ENCODE peak calls at places on chromosomes 6 and 20, in four cellular contexts. One of them, this sample, is unnamed. For H3K9me3 and H3K4me1, the result is how much of the 10 kb centered on the place peaks cover.

GRCh38 chr20:7085448-7085847 is 318.0 kb downstream of the BMP2 start:
- DNase-seq in MM.1S: no peak
- DNase-seq in CD8-positive, alpha-beta memory T cell: no peak
- DNase-seq in neuronal stem cell: no peak
- DNase-seq in this sample: no peak

GRCh38 chr6:162683135-162683534 is 44.4 kb downstream of the PRKN start:
- DNase-seq in CD8-positive, alpha-beta memory T cell: no peak
- DNase-seq in neuronal stem cell: no peak
- DNase-seq in MM.1S: no peak
- DNase-seq in this sample: no peak

GRCh38 chr20:46199198-46199597 is 81.1 kb downstream of the CD40 start:
- DNase-seq in CD8-positive, alpha-beta memory T cell: no peak
- DNase-seq in MM.1S: no peak
- DNase-seq in neuronal stem cell: peak
- DNase-seq in this sample: no peak

GRCh38 chr6:73694711-73695411 is 1.1 kb upstream of the CD109 start:
- DNase-seq in CD8-positive, alpha-beta memory T cell: no peak
- DNase-seq in MM.1S: no peak
- DNase-seq in neuronal stem cell: no peak
- DNase-seq in this sample: no peak

GRCh38 chr6:154002894-154003293 is 36.1 kb upstream of the OPRM1 start:
- DNase-seq in neuronal stem cell: no peak
- DNase-seq in MM.1S: no peak
- DNase-seq in CD8-positive, alpha-beta memory T cell: no peak
- DNase-seq in this sample: no peak

GRCh38 chr20:32634041-32634805 is 39.5 kb downstream of the C20orf203 start:
- DNase-seq in CD8-positive, alpha-beta memory T cell: no peak
- DNase-seq in MM.1S: no peak
- DNase-seq in neuronal stem cell: no peak
- DNase-seq in this sample: no peak

GRCh38 chr6:113802779-113803178 is 54.4 kb upstream of the MARCKS start:
- DNase-seq in CD8-positive, alpha-beta memory T cell: no peak
- DNase-seq in MM.1S: no peak
- DNase-seq in neuronal stem cell: no peak
- DNase-seq in this sample: no peak

GRCh38 chr20:14830466-14830865 is 493.1 kb upstream of the FLRT3 start:
- DNase-seq in neuronal stem cell: no peak
- DNase-seq in CD8-positive, alpha-beta memory T cell: no peak
- DNase-seq in MM.1S: no peak
- DNase-seq in this sample: no peak

GRCh38 chr20:33679758-33680485 is 5.7 kb upstream of the NECAB3 start:
- DNase-seq in neuronal stem cell: no peak
- DNase-seq in CD8-positive, alpha-beta memory T cell: peak
- DNase-seq in MM.1S: no peak
- DNase-seq in this sample: no peak

GRCh38 chr6:137549106-137549505 is 54.9 kb upstream of the OLIG3 start:
- DNase-seq in neuronal stem cell: no peak
- DNase-seq in CD8-positive, alpha-beta memory T cell: no peak
- DNase-seq in MM.1S: no peak
- DNase-seq in this sample: no peak

GRCh38 chr6:143609501-143609900 is 68.3 kb upstream of the PHACTR2 start:
- DNase-seq in neuronal stem cell: no peak
- DNase-seq in CD8-positive, alpha-beta memory T cell: no peak
- DNase-seq in MM.1S: no peak
- DNase-seq in this sample: no peak

GRCh38 chr6:143007626-143008025 is 53.1 kb upstream of the AIG1 start:
- DNase-seq in neuronal stem cell: no peak
- DNase-seq in MM.1S: no peak
- DNase-seq in CD8-positive, alpha-beta memory T cell: no peak
- DNase-seq in this sample: no peak

GRCh38 chr6:26043389-26044139 is 43.7 kb upstream of the HFE start:
- DNase-seq in CD8-positive, alpha-beta memory T cell: peak
- DNase-seq in MM.1S: peak
- DNase-seq in neuronal stem cell: peak
- DNase-seq in this sample: peak

GRCh38 chr20:61518424-61518951 is 266.4 kb downstream of the CDH4 start:
- DNase-seq in MM.1S: no peak
- DNase-seq in neuronal stem cell: no peak
- DNase-seq in CD8-positive, alpha-beta memory T cell: no peak
- DNase-seq in this sample: no peak

GRCh38 chr20:4113996-4114603 is 98.7 kb upstream of the RNF24 start:
- DNase-seq in neuronal stem cell: no peak
- DNase-seq in MM.1S: no peak
- DNase-seq in CD8-positive, alpha-beta memory T cell: no peak
- DNase-seq in this sample: no peak

GRCh38 chr20:1204547-1204946 is 1.3 kb downstream of the C20orf202 start:
- DNase-seq in MM.1S: no peak
- DNase-seq in neuronal stem cell: no peak
- DNase-seq in CD8-positive, alpha-beta memory T cell: no peak
- DNase-seq in this sample: peak

GRCh38 chr20:19890358-19891117 is 126.6 kb upstream of the NAA20 start:
- DNase-seq in MM.1S: no peak
- DNase-seq in neuronal stem cell: no peak
- DNase-seq in CD8-positive, alpha-beta memory T cell: no peak
- DNase-seq in this sample: no peak
- H3K27ac ChIP-seq in MM.1S: no peak
- H3K27ac ChIP-seq in neuronal stem cell: no peak
- H3K27ac ChIP-seq in CD8-positive, alpha-beta memory T cell: no peak
- H3K27ac ChIP-seq in this sample: peak

DNA sequence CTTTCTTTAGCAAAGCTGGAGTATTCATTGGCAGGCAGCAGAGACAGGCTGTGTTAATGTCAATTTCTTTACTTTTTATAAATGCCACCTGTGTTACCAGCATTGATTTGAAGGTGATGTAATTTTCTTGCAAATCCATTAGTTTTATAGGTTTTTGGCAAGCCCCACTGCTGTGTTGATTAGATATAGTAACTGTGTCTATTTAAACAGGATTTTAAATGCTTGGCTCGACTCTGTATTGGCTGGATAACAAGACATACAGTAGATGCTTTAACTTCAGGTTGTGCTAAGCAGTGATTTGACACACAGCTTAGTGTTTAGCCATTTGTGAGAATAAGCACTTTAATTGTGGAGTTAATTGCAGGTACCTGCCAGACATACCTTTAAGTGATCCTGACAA is 397.3 kb downstream of the HDGFL1 start:
- DNase-seq in neuronal stem cell: no peak
- DNase-seq in MM.1S: no peak
- DNase-seq in CD8-positive, alpha-beta memory T cell: no peak
- DNase-seq in this sample: no peak
- H3K9me3 ChIP-seq in neuronal stem cell: under half
- H3K9me3 ChIP-seq in MM.1S: under half
- H3K9me3 ChIP-seq in CD8-positive, alpha-beta memory T cell: under half
- H3K9me3 ChIP-seq in this sample: under half

DNA sequence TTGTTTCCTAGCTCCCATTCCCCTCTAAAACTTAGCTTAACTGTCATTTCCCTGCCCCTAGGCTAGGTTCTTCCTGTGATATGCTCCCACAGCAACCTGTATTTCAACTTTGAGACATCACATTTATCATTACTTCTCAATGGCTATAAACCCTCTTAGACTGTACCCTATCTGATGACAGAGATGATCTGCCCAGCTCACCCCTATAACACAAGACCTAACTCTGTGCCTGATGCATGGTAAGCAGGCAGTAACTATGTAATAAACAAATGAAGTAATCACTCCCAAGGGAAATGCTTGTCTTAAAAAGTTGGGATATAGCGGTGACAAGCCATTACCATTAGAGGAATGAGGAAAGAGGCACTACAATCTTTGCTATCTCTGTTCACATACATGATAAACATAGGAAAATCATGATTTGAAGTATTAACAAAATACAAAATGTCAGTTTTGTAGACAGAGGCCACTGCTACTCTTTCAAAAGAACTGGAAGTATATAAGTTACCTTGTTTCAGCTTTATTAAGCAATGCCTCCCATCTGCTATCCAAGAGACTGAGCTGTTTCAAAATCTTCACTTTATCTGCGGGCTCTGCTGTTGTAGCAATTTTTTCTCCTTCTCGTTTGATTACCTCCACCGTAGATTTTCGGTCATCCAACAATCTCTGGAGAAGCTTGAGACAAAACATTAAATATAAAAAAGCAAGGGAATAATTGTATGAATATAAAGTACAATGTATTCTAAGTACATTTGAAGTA is 110.7 kb downstream of the DST start:
- DNase-seq in CD8-positive, alpha-beta memory T cell: no peak
- DNase-seq in MM.1S: no peak
- DNase-seq in neuronal stem cell: no peak
- DNase-seq in this sample: no peak
- H3K4me1 ChIP-seq in CD8-positive, alpha-beta memory T cell: under half
- H3K4me1 ChIP-seq in MM.1S: under half
- H3K4me1 ChIP-seq in neuronal stem cell: under half
- H3K4me1 ChIP-seq in this sample: under half

DNA sequence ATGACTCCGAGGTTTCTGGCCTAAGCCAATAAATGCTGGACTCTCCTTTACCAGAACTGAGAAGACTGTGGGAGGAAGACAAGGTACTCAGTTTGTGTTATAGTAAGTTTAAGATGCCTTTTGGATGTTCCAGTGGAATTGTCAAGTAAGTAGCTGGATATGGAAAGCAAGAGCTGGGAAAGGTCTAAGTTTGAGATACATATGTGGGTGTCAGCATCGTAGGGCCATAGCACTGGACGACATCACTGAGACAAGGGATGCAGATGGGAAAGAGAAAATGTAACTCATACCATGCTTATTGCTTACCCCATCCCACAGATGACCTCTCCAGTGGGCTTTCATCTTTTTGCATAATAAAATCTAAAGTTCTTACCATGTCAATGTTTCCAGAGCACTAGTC is 45.5 kb upstream of the ZNF217 start:
- DNase-seq in neuronal stem cell: no peak
- DNase-seq in MM.1S: no peak
- DNase-seq in CD8-positive, alpha-beta memory T cell: no peak
- DNase-seq in this sample: no peak
- H3K27ac ChIP-seq in neuronal stem cell: no peak
- H3K27ac ChIP-seq in MM.1S: no peak
- H3K27ac ChIP-seq in CD8-positive, alpha-beta memory T cell: no peak
- H3K27ac ChIP-seq in this sample: no peak

DNA sequence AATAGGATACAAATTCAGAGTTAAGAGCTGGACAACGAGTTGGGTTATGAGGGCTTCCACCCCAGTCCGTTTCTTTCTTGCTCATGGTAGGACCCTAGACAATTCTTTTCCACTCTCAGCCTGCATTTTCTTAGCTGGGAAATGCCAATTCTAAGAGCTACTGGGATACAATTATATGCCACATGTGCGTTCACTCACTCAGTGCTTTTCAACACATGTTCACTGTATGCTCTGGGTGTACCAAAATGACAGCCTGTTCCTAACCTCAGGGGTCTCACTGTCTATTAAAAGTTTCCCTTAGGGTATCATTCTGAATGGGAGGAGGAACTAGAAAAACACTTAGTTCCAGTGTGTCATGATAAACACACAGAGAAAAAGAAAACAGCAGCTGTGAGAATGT is 505 bp upstream of the DEFB115 start:
- DNase-seq in CD8-positive, alpha-beta memory T cell: no peak
- DNase-seq in MM.1S: no peak
- DNase-seq in neuronal stem cell: no peak
- DNase-seq in this sample: no peak
- H3K9me3 ChIP-seq in CD8-positive, alpha-beta memory T cell: under half
- H3K9me3 ChIP-seq in MM.1S: under half
- H3K9me3 ChIP-seq in neuronal stem cell: under half
- H3K9me3 ChIP-seq in this sample: under half

DNA sequence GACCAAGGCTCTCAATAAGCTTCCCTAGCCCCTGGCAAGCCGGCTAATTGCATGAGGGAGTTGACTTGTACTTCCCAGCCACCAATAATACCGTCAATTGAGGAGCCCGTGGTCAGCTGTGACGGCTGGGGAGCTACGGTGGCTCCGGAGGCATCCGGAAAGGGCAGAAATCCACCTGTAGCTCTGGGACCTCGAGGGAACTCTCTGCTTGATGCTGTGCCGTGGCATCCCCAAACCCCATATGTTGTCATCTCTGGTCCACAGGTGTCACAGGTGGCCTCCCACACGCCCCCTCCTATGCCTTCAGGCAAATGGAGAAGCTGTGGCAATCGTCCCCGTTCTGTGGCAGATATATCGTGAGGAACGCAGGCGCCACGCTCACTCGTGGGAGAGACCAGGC is 5.5 kb upstream of the KCNQ2 start:
- DNase-seq in CD8-positive, alpha-beta memory T cell: no peak
- DNase-seq in MM.1S: no peak
- DNase-seq in neuronal stem cell: no peak
- DNase-seq in this sample: no peak
- H3K4me1 ChIP-seq in CD8-positive, alpha-beta memory T cell: under half
- H3K4me1 ChIP-seq in MM.1S: under half
- H3K4me1 ChIP-seq in neuronal stem cell: under half
- H3K4me1 ChIP-seq in this sample: under half

GRCh38 chr6:6884193-6884627 is 223.6 kb upstream of the RREB1 start:
- DNase-seq in neuronal stem cell: no peak
- DNase-seq in CD8-positive, alpha-beta memory T cell: no peak
- DNase-seq in MM.1S: no peak
- DNase-seq in this sample: no peak

GRCh38 chr6:6885521-6886088 is 222.2 kb upstream of the RREB1 start:
- DNase-seq in CD8-positive, alpha-beta memory T cell: no peak
- DNase-seq in neuronal stem cell: no peak
- DNase-seq in MM.1S: no peak
- DNase-seq in this sample: peak

GRCh38 chr6:6886886-6887285 is 220.9 kb upstream of the RREB1 start:
- DNase-seq in MM.1S: no peak
- DNase-seq in neuronal stem cell: no peak
- DNase-seq in CD8-positive, alpha-beta memory T cell: no peak
- DNase-seq in this sample: no peak

GRCh38 chr6:6889601-6890000 is 218.2 kb upstream of the RREB1 start:
- DNase-seq in neuronal stem cell: no peak
- DNase-seq in MM.1S: no peak
- DNase-seq in CD8-positive, alpha-beta memory T cell: no peak
- DNase-seq in this sample: no peak

GRCh38 chr6:6886160-6886885 is 221.4 kb upstream of the RREB1 start:
- DNase-seq in MM.1S: no peak
- DNase-seq in neuronal stem cell: no peak
- DNase-seq in CD8-positive, alpha-beta memory T cell: no peak
- DNase-seq in this sample: no peak
- H3K27ac ChIP-seq in MM.1S: no peak
- H3K27ac ChIP-seq in neuronal stem cell: no peak
- H3K27ac ChIP-seq in CD8-positive, alpha-beta memory T cell: peak
- H3K27ac ChIP-seq in this sample: no peak

GRCh38 chr6:71367763-71368162 is 79.2 kb downstream of the OGFRL1 start:
- DNase-seq in CD8-positive, alpha-beta memory T cell: no peak
- DNase-seq in neuronal stem cell: no peak
- DNase-seq in MM.1S: no peak
- DNase-seq in this sample: no peak
- H3K9me3 ChIP-seq in CD8-positive, alpha-beta memory T cell: under half
- H3K9me3 ChIP-seq in neuronal stem cell: under half
- H3K9me3 ChIP-seq in MM.1S: under half
- H3K9me3 ChIP-seq in this sample: under half